ENCODE peak calls at places on chromosomes 16 and 17, in six cellular contexts. I is HS-27A; Q is B cell; F is activated CD8-positive, alpha-beta T cell treated with anti-CD3 and anti-CD28 coated beads for 36 hours; D is SK-MEL-5; M is tibial artery. K is an unnamed sample.

GRCh38 chr17:33509331-33509730 is 216.2 kb upstream of the ASIC2 start:
- DNase-seq in M (no peak), Q (no peak), F (no peak), D (no peak), I (no peak), K (no peak)

GRCh38 chr17:20074489-20074888 is 65.3 kb downstream of the SPECC1 start:
- DNase-seq in Q (no peak), I (no peak), F (no peak), D (no peak), M (no peak), K (no peak)

GRCh38 chr16:56600398-56600999 is 7.9 kb upstream of the MT2A start:
- DNase-seq in D (peak), M (no peak), Q (peak), F (peak), I (no peak), K (no peak)

GRCh38 chr16:9050102-9050830 is 41.2 kb upstream of the HAPSTR1 start:
- DNase-seq in M (no peak), D (peak), I (no peak), F (peak), Q (no peak), K (no peak)

GRCh38 chr17:70230883-70231282 is 61.6 kb downstream of the KCNJ2 start:
- DNase-seq in M (no peak), I (no peak), D (no peak), F (no peak), Q (no peak), K (peak)

GRCh38 chr16:17343028-17343427 is 127.7 kb downstream of the XYLT1 start:
- DNase-seq in I (no peak), D (peak), F (peak), Q (peak), M (peak), K (peak)

GRCh38 chr17:3924421-3925350 is 8.4 kb upstream of the P2RX1 start:
- DNase-seq in I (no peak), M (no peak), F (no peak), Q (no peak), D (no peak), K (no peak)

GRCh38 chr17:46815474-46816353 is 2.8 kb downstream of the WNT3 start:
- DNase-seq in Q (no peak), M (no peak), I (no peak), F (no peak), D (no peak), K (no peak)

GRCh38 chr17:15348030-15348429 is 6.6 kb upstream of the TEKT3 start:
- DNase-seq in F (no peak), I (no peak), Q (no peak), D (peak), M (no peak), K (peak)

GRCh38 chr16:67865318-67865717 is 7.5 kb upstream of the EDC4 start:
- DNase-seq in D (peak), M (no peak), Q (no peak), F (peak), I (no peak), K (no peak)

GRCh38 chr16:29784901-29785500 is 5.5 kb upstream of the KIF22 start:
- DNase-seq in M (peak), I (no peak), F (peak), D (no peak), Q (peak), K (peak)

GRCh38 chr17:63543822-63544420 is 6.4 kb upstream of the DCAF7 start:
- DNase-seq in D (no peak), F (no peak), M (peak), I (no peak), Q (no peak), K (no peak)

GRCh38 chr16:10578474-10579316 is 1.7 kb downstream of the EMP2 start:
- DNase-seq in I (no peak), Q (no peak), D (no peak), F (no peak), M (no peak), K (no peak)

GRCh38 chr16:89202422-89203215 is 2.3 kb upstream of the SLC22A31 start:
- DNase-seq in I (no peak), F (no peak), Q (peak), D (no peak), M (no peak), K (no peak)

GRCh38 chr16:73321942-73322341 is 274.0 kb upstream of the ZFHX3 start:
- DNase-seq in D (no peak), F (no peak), M (no peak), I (no peak), Q (no peak), K (no peak)

GRCh38 chr17:36933174-36934143 is 3.8 kb upstream of the LHX1 start:
- DNase-seq in M (no peak), I (no peak), F (no peak), Q (no peak), D (no peak), K (no peak)

GRCh38 chr17:66748578-66748977 is 86.3 kb upstream of the CACNG5 start:
- DNase-seq in D (no peak), I (no peak), M (peak), Q (no peak), F (no peak), K (no peak)

GRCh38 chr17:61813211-61813610 is 50.1 kb downstream of the BRIP1 start:
- DNase-seq in I (no peak), F (no peak), D (no peak), M (no peak), Q (no peak), K (no peak)

GRCh38 chr16:20023190-20023589 is 50.5 kb downstream of the GPR139 start:
- DNase-seq in M (no peak), D (peak), F (no peak), I (no peak), Q (no peak), K (peak)

GRCh38 chr16:88940196-88941050 is 36.6 kb downstream of the CBFA2T3 start:
- DNase-seq in M (no peak), Q (no peak), I (no peak), D (no peak), F (peak), K (no peak)

GRCh38 chr17:22286337-22287041 is 594.2 kb downstream of the KCNJ18 start:
- DNase-seq in I (no peak), F (no peak), D (no peak), M (no peak), Q (no peak), K (no peak)

GRCh38 chr17:62565817-62566216 is 61.7 kb upstream of the MRC2 start:
- DNase-seq in I (peak), Q (no peak), M (no peak), F (no peak), D (no peak), K (no peak)

GRCh38 chr17:65564793-65565192 is 3.3 kb upstream of the AXIN2 start:
- DNase-seq in M (no peak), D (peak), Q (no peak), I (no peak), F (no peak), K (no peak)

GRCh38 chr17:72590882-72591499 is 470.2 kb downstream of the SOX9 start:
- DNase-seq in M (no peak), I (no peak), Q (no peak), F (no peak), D (peak), K (no peak)

GRCh38 chr16:84406006-84406963 is 37.9 kb downstream of the ATP2C2 start:
- DNase-seq in M (no peak), D (no peak), F (no peak), Q (no peak), I (no peak), K (no peak)

GRCh38 chr16:964696-965395 is 5.9 kb downstream of the LMF1 start:
- DNase-seq in Q (peak), M (no peak), I (no peak), F (peak), D (no peak), K (peak)

GRCh38 chr16:8581923-8582580 is 8.3 kb downstream of the TMEM114 start:
- DNase-seq in F (no peak), Q (no peak), M (no peak), I (no peak), D (no peak), K (no peak)

GRCh38 chr17:42819939-42820535 is 4.0 kb downstream of the BECN1 start:
- DNase-seq in M (no peak), Q (peak), I (no peak), F (peak), D (peak), K (peak)

GRCh38 chr17:51427259-51428255 is 167.2 kb downstream of the UTP18 start:
- DNase-seq in F (peak), I (no peak), D (no peak), Q (no peak), M (no peak), K (no peak)

GRCh38 chr17:40331743-40332641 is 23.0 kb downstream of the RARA start:
- DNase-seq in D (no peak), F (peak), M (peak), I (no peak), Q (no peak), K (peak)

GRCh38 chr17:2853722-2854580 is 57.7 kb downstream of the RAP1GAP2 start:
- DNase-seq in M (no peak), D (no peak), Q (no peak), I (no peak), F (peak), K (no peak)

GRCh38 chr17:35313875-35314409 is 59.5 kb downstream of the SLFN11 start:
- DNase-seq in M (peak), I (no peak), Q (no peak), D (no peak), F (peak), K (no peak)

GRCh38 chr16:80265624-80266306 is 275.0 kb upstream of the DYNLRB2 start:
- DNase-seq in F (no peak), I (no peak), M (no peak), Q (no peak), D (no peak), K (no peak)

GRCh38 chr17:60901222-60901621 is 223.6 kb downstream of the BCAS3 start:
- DNase-seq in M (no peak), D (peak), I (no peak), Q (no peak), F (no peak), K (no peak)

GRCh38 chr17:27939489-27940465 is 46.6 kb upstream of the LYRM9 start:
- DNase-seq in Q (no peak), I (no peak), M (no peak), F (no peak), D (no peak), K (no peak)

GRCh38 chr16:17082126-17082882 is 388.5 kb downstream of the XYLT1 start:
- DNase-seq in M (no peak), I (no peak), Q (no peak), D (no peak), F (no peak), K (no peak)

GRCh38 chr16:66976746-66977145 is 11.6 kb upstream of the CES4A start:
- DNase-seq in D (no peak), Q (no peak), I (no peak), M (no peak), F (no peak), K (no peak)

GRCh38 chr17:74444406-74444805 is 12.5 kb downstream of the GPRC5C start:
- DNase-seq in F (no peak), Q (no peak), I (no peak), D (no peak), M (peak), K (no peak)

GRCh38 chr16:61681124-61681523 is 355.1 kb downstream of the CDH8 start:
- DNase-seq in D (no peak), I (no peak), M (no peak), F (no peak), Q (no peak), K (no peak)

GRCh38 chr16:31130336-31130812 is 5.2 kb downstream of the PRSS8 start:
- DNase-seq in Q (no peak), I (no peak), F (no peak), M (no peak), D (no peak), K (no peak)

K was measured in foreskin melanocyte.